ENCODE peak calls at places on chromosomes 11 and 22, in four cellular contexts. T is EH, X is substantia nigra, M is nephron progenitor cell. Z is an unnamed sample.

GRCh38 chr11:1564535-1565172 is 7.4 kb downstream of the DUSP8 start:
- DNase-seq in T (peak), X (peak), M (peak), Z (peak)

GRCh38 chr11:35458846-35459245 is 39.5 kb upstream of the SLC1A2 start:
- DNase-seq in M (no peak), X (no peak), T (peak), Z (no peak)

GRCh38 chr11:117316197-117316961 is at the start of gene BACE1:
- DNase-seq in T (peak), X (peak), M (no peak), Z (peak)

GRCh38 chr22:38236786-38237185 is 35.0 kb downstream of the MAFF start:
- DNase-seq in X (no peak), T (no peak), M (no peak), Z (no peak)

GRCh38 chr22:21691773-21692172 is 26.0 kb downstream of the PPIL2 start:
- DNase-seq in M (no peak), X (no peak), T (no peak), Z (no peak)

GRCh38 chr11:12808519-12808918 is 134.3 kb downstream of the TEAD1 start:
- DNase-seq in T (peak), M (no peak), X (no peak), Z (no peak)

GRCh38 chr11:20172721-20173447 is 12.6 kb upstream of the DBX1 start:
- DNase-seq in T (no peak), X (no peak), M (no peak), Z (no peak)

GRCh38 chr11:128796275-128796674 is 70.8 kb downstream of the KCNJ1 start:
- DNase-seq in M (no peak), X (no peak), T (peak), Z (no peak)

GRCh38 chr22:29716814-29717213 is 3.0 kb upstream of the CABP7 start:
- DNase-seq in M (peak), X (peak), T (peak), Z (peak)

GRCh38 chr22:37249946-37250345 is 5.9 kb upstream of the RAC2 start:
- DNase-seq in X (no peak), T (no peak), M (no peak), Z (no peak)

GRCh38 chr11:10506013-10506370 is 35.0 kb downstream of the RNF141 start:
- DNase-seq in T (no peak), M (no peak), X (no peak), Z (no peak)

GRCh38 chr11:75308116-75308515 is 43.3 kb downstream of the ARRB1 start:
- DNase-seq in M (no peak), T (no peak), X (no peak), Z (peak)

GRCh38 chr11:69867076-69868002 is 48.1 kb upstream of the FGF3 start:
- DNase-seq in T (peak), M (no peak), X (no peak), Z (no peak)

GRCh38 chr11:118918686-118919280 is 6.9 kb downstream of the BCL9L start:
- DNase-seq in T (peak), X (no peak), M (no peak), Z (no peak)

GRCh38 chr11:116532066-116532465 is 240.7 kb downstream of the BUD13 start:
- DNase-seq in X (no peak), M (no peak), T (no peak), Z (no peak)

GRCh38 chr11:7858001-7858400 is 61.3 kb upstream of the OR5P2 start:
- DNase-seq in X (no peak), M (no peak), T (peak), Z (no peak)

GRCh38 chr22:29268511-29269229 is 602 bp downstream of the EWSR1 start:
- DNase-seq in M (peak), T (peak), X (peak), Z (peak)